ENCODE peak calls at places on chromosomes 3 and 15, in six cellular contexts. S is psoas muscle; N is ovary; X is IMR-90; D is aorta; L is CD8-positive, alpha-beta T cell. I is an unnamed sample.

GRCh38 chr3:33030802-33031201 is 66.1 kb downstream of the GLB1 start:
- DNase-seq in S (no peak), N (no peak), X (no peak), D (no peak), L (peak; percentile 33), I (no peak)

GRCh38 chr15:50496692-50497091 is 49.8 kb downstream of the USP50 start:
- DNase-seq in S (no peak), N (no peak), X (no peak), D (no peak), L (no peak), I (no peak)

GRCh38 chr15:26891448-26891881 is 24.6 kb downstream of the GABRA5 start:
- DNase-seq in S (no peak), N (peak; percentile 28), X (peak; percentile 38), D (no peak), L (no peak), I (no peak)

GRCh38 chr15:80246425-80246894 is 5.6 kb downstream of the CTXND1 start:
- DNase-seq in S (no peak), N (no peak), X (peak; percentile 3), D (no peak), L (no peak), I (no peak)

GRCh38 chr15:64861331-64861730 is 19.6 kb downstream of the PLEKHO2 start:
- DNase-seq in S (no peak), N (no peak), X (no peak), D (peak; percentile 35), L (no peak), I (no peak)

GRCh38 chr3:188185717-188186236 is 31.8 kb downstream of the LPP start:
- DNase-seq in S (peak; percentile 71), N (no peak), X (no peak), D (no peak), L (no peak), I (peak; percentile 78)

GRCh38 chr3:54065551-54065950 is 56.8 kb upstream of the CACNA2D3 start:
- DNase-seq in S (no peak), N (no peak), X (no peak), D (no peak), L (no peak), I (no peak)

GRCh38 chr3:195897081-195897852 is 11.1 kb downstream of the TNK2 start:
- DNase-seq in S (peak; percentile 79), N (peak; percentile 68), X (peak; percentile 74), D (peak; percentile 53), L (no peak), I (peak; percentile 79)

GRCh38 chr15:92733090-92733933 is 77.7 kb upstream of the FAM174B start:
- DNase-seq in S (no peak), N (no peak), X (no peak), D (no peak), L (no peak), I (no peak)

GRCh38 chr3:56980798-56981390 is 79.6 kb upstream of the SPATA12 start:
- DNase-seq in S (no peak), N (no peak), X (peak; percentile 99), D (peak; percentile 79), L (no peak), I (no peak)

GRCh38 chr3:20999661-21000060 is 751.3 kb downstream of the ZNF385D start:
- DNase-seq in S (no peak), N (no peak), X (no peak), D (no peak), L (no peak), I (no peak)

GRCh38 chr3:127763816-127764215 is 58.5 kb downstream of the MGLL start:
- DNase-seq in S (peak; percentile 49), N (no peak), X (no peak), D (no peak), L (no peak), I (peak; percentile 59)

GRCh38 chr3:188156051-188156450 is 2.1 kb downstream of the LPP start:
- DNase-seq in S (no peak), N (no peak), X (no peak), D (no peak), L (no peak), I (no peak)

GRCh38 chr3:155192957-155193746 is 100.3 kb downstream of the STRIT1 start:
- DNase-seq in S (no peak), N (no peak), X (no peak), D (no peak), L (no peak), I (no peak)

GRCh38 chr15:57544840-57545239 is 46.9 kb upstream of the MYZAP start:
- DNase-seq in S (no peak), N (no peak), X (no peak), D (no peak), L (no peak), I (no peak)

GRCh38 chr15:74027688-74028087 is 33.2 kb downstream of the PML start:
- DNase-seq in S (no peak), N (no peak), X (no peak), D (no peak), L (no peak), I (no peak)

GRCh38 chr3:71927505-71928066 is 142.6 kb upstream of the PROK2 start:
- DNase-seq in S (no peak), N (no peak), X (no peak), D (no peak), L (no peak), I (no peak)

GRCh38 chr15:31398677-31399260 is 72.1 kb downstream of the KLF13 start:
- DNase-seq in S (no peak), N (no peak), X (no peak), D (peak; percentile 41), L (no peak), I (no peak)

GRCh38 chr15:100878601-100879000 is 1.0 kb upstream of the ALDH1A3 start:
- DNase-seq in S (no peak), N (no peak), X (no peak), D (no peak), L (no peak), I (no peak)

GRCh38 chr3:96266395-96267187 is 547.8 kb upstream of the EPHA6 start:
- DNase-seq in S (no peak), N (no peak), X (no peak), D (no peak), L (no peak), I (no peak)

GRCh38 chr3:136716629-136717028 is 35.5 kb downstream of the STAG1 start:
- DNase-seq in S (no peak), N (no peak), X (no peak), D (no peak), L (no peak), I (no peak)

GRCh38 chr15:57562220-57562769 is 29.4 kb upstream of the MYZAP start:
- DNase-seq in S (no peak), N (no peak), X (no peak), D (no peak), L (no peak), I (no peak)

GRCh38 chr3:63977893-63978292 is 45.4 kb downstream of the PSMD6 start:
- DNase-seq in S (no peak), N (no peak), X (no peak), D (no peak), L (no peak), I (no peak)

GRCh38 chr3:49681232-49681522 is 7.0 kb downstream of the APEH start:
- DNase-seq in S (no peak), N (no peak), X (no peak), D (no peak), L (no peak), I (no peak)
- H3K36me3 ChIP-seq in S (peaks cover 21% of the 10 kb centered on the region), N (no peaks in the 10 kb centered on the region), X (peaks cover 76% of the 10 kb centered on the region), D (no peaks in the 10 kb centered on the region), L (peaks cover 70% of the 10 kb centered on the region), I (no peaks in the 10 kb centered on the region)

GRCh38 chr3:182632077-182632393 is 161.3 kb upstream of the ATP11B start:
- DNase-seq in S (no peak), N (no peak), X (no peak), D (no peak), L (no peak), I (no peak)

GRCh38 chr3:182628531-182628930 is 164.8 kb upstream of the ATP11B start:
- DNase-seq in S (no peak), N (no peak), X (no peak), D (no peak), L (no peak), I (no peak)

GRCh38 chr3:182633206-182633605 is 160.1 kb upstream of the ATP11B start:
- DNase-seq in S (no peak), N (no peak), X (no peak), D (no peak), L (no peak), I (no peak)

GRCh38 chr3:182629521-182629920 is 163.8 kb upstream of the ATP11B start:
- DNase-seq in S (no peak), N (no peak), X (no peak), D (no peak), L (no peak), I (no peak)

GRCh38 chr3:182631183-182632076 is 161.9 kb upstream of the ATP11B start:
- DNase-seq in S (no peak), N (no peak), X (no peak), D (no peak), L (no peak), I (no peak)
- H3K36me3 ChIP-seq in S (no peaks in the 10 kb centered on the region), N (no peaks in the 10 kb centered on the region), X (no peaks in the 10 kb centered on the region), D (no peaks in the 10 kb centered on the region), L (no peaks in the 10 kb centered on the region), I (no peaks in the 10 kb centered on the region)

GRCh38 chr3:38016847-38017444 is 12.5 kb downstream of the PLCD1 start:
- DNase-seq in S (no peak), N (no peak), X (no peak), D (no peak), L (no peak), I (no peak)
- H3K36me3 ChIP-seq in S (no peaks in the 10 kb centered on the region), N (no peaks in the 10 kb centered on the region), X (peaks cover 26% of the 10 kb centered on the region), D (no peaks in the 10 kb centered on the region), L (peaks cover 3% of the 10 kb centered on the region), I (peaks cover 59% of the 10 kb centered on the region)

DNA sequence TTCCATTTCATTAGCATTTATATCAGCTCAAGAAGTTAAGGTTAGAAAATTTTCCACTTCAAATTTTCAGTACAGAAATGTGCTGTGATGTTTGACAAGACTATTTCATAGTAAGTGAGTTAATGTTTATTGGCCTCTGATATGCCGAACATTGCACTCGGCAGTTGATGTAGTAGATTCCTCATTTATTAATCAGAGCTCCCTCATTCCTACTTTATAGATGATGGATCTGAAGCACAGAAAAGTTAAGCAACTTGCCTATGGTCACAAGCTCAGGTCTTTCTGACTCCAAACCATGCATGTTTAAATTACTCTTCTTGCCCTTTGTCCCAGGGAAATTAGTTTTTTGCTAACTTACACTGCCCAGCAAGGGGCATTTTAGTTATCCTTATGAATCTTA is 92.0 kb downstream of the ATG7 start:
- DNase-seq in S (no peak), N (no peak), X (peak; percentile 79), D (no peak), L (no peak), I (no peak)
- H3K36me3 ChIP-seq in S (peaks cover 8% of the 10 kb centered on the region), N (no peaks in the 10 kb centered on the region), X (peaks cover 10% of the 10 kb centered on the region), D (peaks cover 3% of the 10 kb centered on the region), L (peaks cover 36% of the 10 kb centered on the region), I (peaks cover 83% of the 10 kb centered on the region)